ENCODE peak calls at places on chromosome 3, in eight cellular contexts. One of them, this sample, is unnamed.

GRCh38 chr3:114827495-114827894 is 319.6 kb downstream of the ZBTB20 start:
- DNase-seq in activated T-helper 1 cell treated with Interleukin-2 at 50 U/mL for 16 hours: no peak
- DNase-seq in fibroblast of the conjunctiva: peak; percentile 43
- DNase-seq in gastrocnemius medialis: no peak
- DNase-seq in uterus: no peak
- DNase-seq in heart left ventricle: no peak
- DNase-seq in neural crest cell: peak; percentile 5
- DNase-seq in ELR: peak; percentile 66
- DNase-seq in this sample: no peak

GRCh38 chr3:124923833-124924232 is 10.7 kb downstream of the MUC13 start:
- DNase-seq in activated T-helper 1 cell treated with Interleukin-2 at 50 U/mL for 16 hours: no peak
- DNase-seq in fibroblast of the conjunctiva: no peak
- DNase-seq in gastrocnemius medialis: no peak
- DNase-seq in uterus: no peak
- DNase-seq in heart left ventricle: no peak
- DNase-seq in neural crest cell: no peak
- DNase-seq in ELR: peak; percentile 41
- DNase-seq in this sample: no peak

GRCh38 chr3:76495216-76495615 is 544.7 kb upstream of the ROBO2 start:
- DNase-seq in activated T-helper 1 cell treated with Interleukin-2 at 50 U/mL for 16 hours: no peak
- DNase-seq in fibroblast of the conjunctiva: no peak
- DNase-seq in gastrocnemius medialis: no peak
- DNase-seq in uterus: no peak
- DNase-seq in heart left ventricle: no peak
- DNase-seq in neural crest cell: no peak
- DNase-seq in ELR: peak; percentile 61
- DNase-seq in this sample: no peak

GRCh38 chr3:14282001-14282705 is 103.5 kb downstream of the LSM3 start:
- DNase-seq in activated T-helper 1 cell treated with Interleukin-2 at 50 U/mL for 16 hours: no peak
- DNase-seq in fibroblast of the conjunctiva: no peak
- DNase-seq in gastrocnemius medialis: no peak
- DNase-seq in uterus: no peak
- DNase-seq in heart left ventricle: no peak
- DNase-seq in neural crest cell: no peak
- DNase-seq in ELR: no peak
- DNase-seq in this sample: no peak

GRCh38 chr3:128194843-128195242 is 41.6 kb downstream of the EEFSEC start:
- DNase-seq in activated T-helper 1 cell treated with Interleukin-2 at 50 U/mL for 16 hours: no peak
- DNase-seq in fibroblast of the conjunctiva: no peak
- DNase-seq in gastrocnemius medialis: no peak
- DNase-seq in uterus: peak; percentile 54
- DNase-seq in heart left ventricle: peak; percentile 44
- DNase-seq in neural crest cell: no peak
- DNase-seq in ELR: no peak
- DNase-seq in this sample: peak; percentile 34

GRCh38 chr3:51275096-51275805 is 109.8 kb upstream of the MANF start:
- DNase-seq in activated T-helper 1 cell treated with Interleukin-2 at 50 U/mL for 16 hours: no peak
- DNase-seq in fibroblast of the conjunctiva: no peak
- DNase-seq in gastrocnemius medialis: no peak
- DNase-seq in uterus: no peak
- DNase-seq in heart left ventricle: no peak
- DNase-seq in neural crest cell: no peak
- DNase-seq in ELR: no peak
- DNase-seq in this sample: no peak

GRCh38 chr3:186886202-186886820 is 43.8 kb downstream of the ADIPOQ start:
- DNase-seq in activated T-helper 1 cell treated with Interleukin-2 at 50 U/mL for 16 hours: no peak
- DNase-seq in fibroblast of the conjunctiva: no peak
- DNase-seq in gastrocnemius medialis: no peak
- DNase-seq in uterus: no peak
- DNase-seq in heart left ventricle: no peak
- DNase-seq in neural crest cell: no peak
- DNase-seq in ELR: no peak
- DNase-seq in this sample: no peak

GRCh38 chr3:42376397-42376798 is 34.0 kb downstream of the LYZL4 start:
- DNase-seq in activated T-helper 1 cell treated with Interleukin-2 at 50 U/mL for 16 hours: no peak
- DNase-seq in fibroblast of the conjunctiva: peak; percentile 65
- DNase-seq in gastrocnemius medialis: no peak
- DNase-seq in uterus: peak; percentile 24
- DNase-seq in heart left ventricle: peak; percentile 33
- DNase-seq in neural crest cell: no peak
- DNase-seq in ELR: peak; percentile 75
- DNase-seq in this sample: peak; percentile 28

GRCh38 chr3:193872265-193872753 is 263.6 kb upstream of the HES1 start:
- DNase-seq in activated T-helper 1 cell treated with Interleukin-2 at 50 U/mL for 16 hours: no peak
- DNase-seq in fibroblast of the conjunctiva: peak; percentile 85
- DNase-seq in gastrocnemius medialis: peak; percentile 85
- DNase-seq in uterus: no peak
- DNase-seq in heart left ventricle: no peak
- DNase-seq in neural crest cell: no peak
- DNase-seq in ELR: peak; percentile 97
- DNase-seq in this sample: no peak

GRCh38 chr3:4824948-4825325 is 154.3 kb upstream of the BHLHE40 start:
- DNase-seq in activated T-helper 1 cell treated with Interleukin-2 at 50 U/mL for 16 hours: no peak
- DNase-seq in fibroblast of the conjunctiva: no peak
- DNase-seq in gastrocnemius medialis: no peak
- DNase-seq in uterus: no peak
- DNase-seq in heart left ventricle: no peak
- DNase-seq in neural crest cell: no peak
- DNase-seq in ELR: peak; percentile 66
- DNase-seq in this sample: no peak

GRCh38 chr3:157145566-157145965 is 14.4 kb downstream of the CCNL1 start:
- DNase-seq in activated T-helper 1 cell treated with Interleukin-2 at 50 U/mL for 16 hours: no peak
- DNase-seq in fibroblast of the conjunctiva: no peak
- DNase-seq in gastrocnemius medialis: no peak
- DNase-seq in uterus: no peak
- DNase-seq in heart left ventricle: no peak
- DNase-seq in neural crest cell: no peak
- DNase-seq in ELR: no peak
- DNase-seq in this sample: no peak

GRCh38 chr3:59798372-59799086 is 748.7 kb upstream of the CFAP20DC start:
- DNase-seq in activated T-helper 1 cell treated with Interleukin-2 at 50 U/mL for 16 hours: no peak
- DNase-seq in fibroblast of the conjunctiva: no peak
- DNase-seq in gastrocnemius medialis: no peak
- DNase-seq in uterus: no peak
- DNase-seq in heart left ventricle: no peak
- DNase-seq in neural crest cell: no peak
- DNase-seq in ELR: no peak
- DNase-seq in this sample: no peak

GRCh38 chr3:139520028-139520737 is 19.4 kb downstream of the RBP1 start:
- DNase-seq in activated T-helper 1 cell treated with Interleukin-2 at 50 U/mL for 16 hours: no peak
- DNase-seq in fibroblast of the conjunctiva: no peak
- DNase-seq in gastrocnemius medialis: no peak
- DNase-seq in uterus: no peak
- DNase-seq in heart left ventricle: no peak
- DNase-seq in neural crest cell: no peak
- DNase-seq in ELR: no peak
- DNase-seq in this sample: no peak

GRCh38 chr3:120569224-120569915 is 26.8 kb upstream of the NDUFB4 start:
- DNase-seq in activated T-helper 1 cell treated with Interleukin-2 at 50 U/mL for 16 hours: no peak
- DNase-seq in fibroblast of the conjunctiva: no peak
- DNase-seq in gastrocnemius medialis: no peak
- DNase-seq in uterus: no peak
- DNase-seq in heart left ventricle: no peak
- DNase-seq in neural crest cell: no peak
- DNase-seq in ELR: peak; percentile 38
- DNase-seq in this sample: no peak

GRCh38 chr3:155934215-155934614 is 63.8 kb downstream of the GMPS start:
- DNase-seq in activated T-helper 1 cell treated with Interleukin-2 at 50 U/mL for 16 hours: no peak
- DNase-seq in fibroblast of the conjunctiva: peak; percentile 17
- DNase-seq in gastrocnemius medialis: no peak
- DNase-seq in uterus: no peak
- DNase-seq in heart left ventricle: no peak
- DNase-seq in neural crest cell: no peak
- DNase-seq in ELR: no peak
- DNase-seq in this sample: no peak

GRCh38 chr3:126348308-126348920 is 8.8 kb downstream of the KLF15 start:
- DNase-seq in activated T-helper 1 cell treated with Interleukin-2 at 50 U/mL for 16 hours: no peak
- DNase-seq in fibroblast of the conjunctiva: no peak
- DNase-seq in gastrocnemius medialis: no peak
- DNase-seq in uterus: peak; percentile 10
- DNase-seq in heart left ventricle: no peak
- DNase-seq in neural crest cell: no peak
- DNase-seq in ELR: peak; percentile 45
- DNase-seq in this sample: no peak

GRCh38 chr3:134693804-134694203 is 43.0 kb upstream of the KY start:
- DNase-seq in activated T-helper 1 cell treated with Interleukin-2 at 50 U/mL for 16 hours: no peak
- DNase-seq in fibroblast of the conjunctiva: no peak
- DNase-seq in gastrocnemius medialis: no peak
- DNase-seq in uterus: no peak
- DNase-seq in heart left ventricle: peak; percentile 92
- DNase-seq in neural crest cell: no peak
- DNase-seq in ELR: no peak
- DNase-seq in this sample: peak; percentile 80

GRCh38 chr3:162292409-162292808 is 795.8 kb downstream of the OTOL1 start:
- DNase-seq in activated T-helper 1 cell treated with Interleukin-2 at 50 U/mL for 16 hours: no peak
- DNase-seq in fibroblast of the conjunctiva: no peak
- DNase-seq in gastrocnemius medialis: no peak
- DNase-seq in uterus: no peak
- DNase-seq in heart left ventricle: no peak
- DNase-seq in neural crest cell: no peak
- DNase-seq in ELR: no peak
- DNase-seq in this sample: no peak

GRCh38 chr3:149448331-149448831 is 26.1 kb upstream of the TM4SF4 start:
- DNase-seq in activated T-helper 1 cell treated with Interleukin-2 at 50 U/mL for 16 hours: no peak
- DNase-seq in fibroblast of the conjunctiva: no peak
- DNase-seq in gastrocnemius medialis: no peak
- DNase-seq in uterus: no peak
- DNase-seq in heart left ventricle: no peak
- DNase-seq in neural crest cell: no peak
- DNase-seq in ELR: peak; percentile 82
- DNase-seq in this sample: no peak

GRCh38 chr3:36945326-36945980 is 599 bp upstream of the TRANK1 start:
- DNase-seq in activated T-helper 1 cell treated with Interleukin-2 at 50 U/mL for 16 hours: no peak
- DNase-seq in fibroblast of the conjunctiva: no peak
- DNase-seq in gastrocnemius medialis: no peak
- DNase-seq in uterus: no peak
- DNase-seq in heart left ventricle: no peak
- DNase-seq in neural crest cell: no peak
- DNase-seq in ELR: no peak
- DNase-seq in this sample: no peak

GRCh38 chr3:149969110-149969944 is 1.4 kb downstream of the PFN2 start:
- DNase-seq in activated T-helper 1 cell treated with Interleukin-2 at 50 U/mL for 16 hours: no peak
- DNase-seq in fibroblast of the conjunctiva: peak; percentile 68
- DNase-seq in gastrocnemius medialis: peak; percentile 60
- DNase-seq in uterus: peak; percentile 39
- DNase-seq in heart left ventricle: peak; percentile 47
- DNase-seq in neural crest cell: peak; percentile 46
- DNase-seq in ELR: peak; percentile 95
- DNase-seq in this sample: peak; percentile 25

GRCh38 chr3:117871934-117872333 is 1162.4 kb downstream of the TUSC7 start:
- DNase-seq in activated T-helper 1 cell treated with Interleukin-2 at 50 U/mL for 16 hours: no peak
- DNase-seq in fibroblast of the conjunctiva: no peak
- DNase-seq in gastrocnemius medialis: no peak
- DNase-seq in uterus: no peak
- DNase-seq in heart left ventricle: no peak
- DNase-seq in neural crest cell: no peak
- DNase-seq in ELR: no peak
- DNase-seq in this sample: no peak

GRCh38 chr3:127006781-127007436 is 24.0 kb downstream of the PLXNA1 start:
- DNase-seq in activated T-helper 1 cell treated with Interleukin-2 at 50 U/mL for 16 hours: no peak
- DNase-seq in fibroblast of the conjunctiva: no peak
- DNase-seq in gastrocnemius medialis: no peak
- DNase-seq in uterus: no peak
- DNase-seq in heart left ventricle: no peak
- DNase-seq in neural crest cell: no peak
- DNase-seq in ELR: no peak
- DNase-seq in this sample: no peak